ENCODE peak calls at places on chromosomes 1 and 21, in eight cellular contexts. X is neural progenitor cell; V is stomach; L is H7; K is LHCN-M2; U is activated naive CD4-positive, alpha-beta T cell treated with Interleukin-2 at 50 U/mL for 16 hours; W is erythroblast; Q is uterus. G is an unnamed sample.

GRCh38 chr1:197269053-197269452 is 1.0 kb downstream of the CRB1 start:
- DNase-seq in X (peak), V (no peak), L (no peak), K (no peak), U (no peak), W (peak), Q (no peak), G (no peak)

GRCh38 chr1:32891630-32892029 is 5.3 kb downstream of the HPCA start:
- DNase-seq in X (no peak), V (no peak), L (no peak), K (no peak), U (no peak), W (no peak), Q (no peak), G (no peak)

GRCh38 chr1:9555942-9556341 is 16.7 kb downstream of the SLC25A33 start:
- DNase-seq in X (no peak), V (no peak), L (no peak), K (no peak), U (no peak), W (no peak), Q (no peak), G (no peak)

GRCh38 chr1:168623003-168623828 is 46.8 kb downstream of the XCL1 start:
- DNase-seq in X (no peak), V (no peak), L (no peak), K (peak), U (no peak), W (no peak), Q (no peak), G (no peak)

GRCh38 chr1:151867785-151868403 is 14.4 kb upstream of the THEM5 start:
- DNase-seq in X (no peak), V (no peak), L (no peak), K (peak), U (no peak), W (no peak), Q (no peak), G (peak)

GRCh38 chr1:183588827-183589226 is 1.4 kb downstream of the NCF2 start:
- DNase-seq in X (no peak), V (no peak), L (no peak), K (no peak), U (no peak), W (no peak), Q (no peak), G (peak)

GRCh38 chr1:226480459-226480858 is 68.1 kb upstream of the STUM start:
- DNase-seq in X (no peak), V (peak), L (no peak), K (no peak), U (no peak), W (no peak), Q (no peak), G (peak)

GRCh38 chr1:72062584-72062983 is 219.8 kb downstream of the NEGR1 start:
- DNase-seq in X (no peak), V (no peak), L (no peak), K (peak), U (no peak), W (no peak), Q (no peak), G (no peak)

GRCh38 chr21:41777934-41778815 is 11.3 kb upstream of the RIPK4 start:
- DNase-seq in X (peak), V (peak), L (peak), K (peak), U (no peak), W (peak), Q (peak), G (peak)

GRCh38 chr1:159945483-159946241 is at the start of gene IGSF9:
- DNase-seq in X (peak), V (peak), L (peak), K (peak), U (peak), W (peak), Q (peak), G (peak)

GRCh38 chr1:166353162-166353561 is 186.4 kb upstream of the FAM78B start:
- DNase-seq in X (no peak), V (no peak), L (no peak), K (no peak), U (no peak), W (no peak), Q (no peak), G (no peak)

GRCh38 chr1:2784854-2785630 is 16.5 kb downstream of the TTC34 start:
- DNase-seq in X (no peak), V (no peak), L (peak), K (no peak), U (no peak), W (no peak), Q (no peak), G (no peak)

G was measured in transverse colon.